ENCODE peak calls at places on chromosomes 4 and X, in ten cellular contexts. C is lower lobe of right lung; F is CD4-positive, CD25-positive, alpha-beta regulatory T cell; Z is AG08395; V is substantia nigra; E is heart right ventricle; I is cardiac septum; W is neural crest cell; X is T-helper 17 cell; S is breast epithelium. U is an unnamed sample.

GRCh38 chr4:7291372-7292135 is 99.2 kb downstream of the SORCS2 start:
- DNase-seq in V (peak; percentile 75), W (no peak), I (peak; percentile 85), E (peak; percentile 79), X (no peak), F (no peak), S (peak; percentile 75), Z (peak; percentile 57), C (no peak), U (no peak)

GRCh38 chr4:94595880-94596483 is 144.2 kb downstream of the PDLIM5 start:
- DNase-seq in F (no peak), X (no peak), C (no peak), E (no peak), V (no peak), Z (peak; percentile 56), I (no peak), S (no peak), W (no peak), U (no peak)

GRCh38 chr4:179095585-179096228 is 1653.5 kb upstream of the AGA start:
- DNase-seq in E (peak; percentile 5), I (no peak), S (no peak), X (no peak), F (no peak), Z (no peak), W (peak; percentile 53), V (no peak), C (no peak), U (no peak)

GRCh38 chrX:1164322-1165288 is 47.8 kb downstream of the CRLF2 start:
- DNase-seq in I (no peak), F (no peak), X (no peak), S (peak; percentile 48), V (no peak), E (no peak), C (no peak), W (peak; percentile 41), Z (no peak), U (no peak)

GRCh38 chr4:8917868-8918783 is 46.5 kb upstream of the HMX1 start:
- DNase-seq in V (peak; percentile 48), X (peak; percentile 53), E (peak; percentile 35), S (peak; percentile 75), Z (peak; percentile 70), W (peak; percentile 83), I (peak; percentile 78), C (peak; percentile 69), F (peak; percentile 15), U (no peak)

GRCh38 chr4:56466910-56467283 is 520 bp upstream of the SRP72 start:
- DNase-seq in I (no peak), S (no peak), E (no peak), F (no peak), C (no peak), X (no peak), Z (no peak), V (no peak), W (no peak), U (no peak)

GRCh38 chr4:8746523-8747466 is 124.8 kb downstream of the HMX1 start:
- DNase-seq in Z (no peak), I (peak; percentile 60), V (no peak), F (no peak), C (peak; percentile 4), S (peak; percentile 15), E (no peak), X (no peak), W (no peak), U (no peak)

GRCh38 chrX:105876658-105877057 is 54.3 kb downstream of the NRK start:
- DNase-seq in E (no peak), C (no peak), W (no peak), F (no peak), S (no peak), X (no peak), I (no peak), Z (peak; percentile 1), V (no peak), U (no peak)

GRCh38 chrX:15497865-15498264 is 2.7 kb upstream of the BMX start:
- DNase-seq in V (peak; percentile 1), E (peak; percentile 39), F (peak; percentile 6), S (no peak), W (peak; percentile 76), C (no peak), I (no peak), Z (peak; percentile 65), X (peak; percentile 9), U (no peak)

GRCh38 chrX:39764441-39764914 is 333.3 kb downstream of the BCOR start:
- DNase-seq in V (no peak), X (no peak), E (no peak), F (no peak), W (no peak), Z (no peak), I (no peak), S (no peak), C (no peak), U (no peak)

GRCh38 chr4:108010167-108010566 is 20.5 kb downstream of the HADH start:
- DNase-seq in I (no peak), X (no peak), C (no peak), S (no peak), E (no peak), F (no peak), Z (peak; percentile 63), V (no peak), W (no peak), U (no peak)

GRCh38 chr4:186628058-186628711 is 72.8 kb upstream of the MTNR1A start:
- DNase-seq in Z (no peak), W (no peak), C (no peak), I (no peak), S (no peak), E (no peak), F (no peak), X (no peak), V (no peak), U (no peak)

GRCh38 chrX:42694260-42694815 is 83.6 kb downstream of the PPP1R2C start:
- DNase-seq in Z (no peak), C (no peak), W (no peak), V (no peak), S (no peak), F (no peak), I (no peak), X (no peak), E (no peak), U (no peak)

GRCh38 chr4:112266823-112267222 is 18.9 kb downstream of the TIFA start:
- DNase-seq in W (no peak), C (no peak), V (no peak), X (no peak), I (no peak), S (no peak), E (no peak), Z (peak; percentile 34), F (no peak), U (no peak)

GRCh38 chr4:86788826-86789225 is 60.4 kb downstream of the SLC10A6 start:
- DNase-seq in V (no peak), C (no peak), Z (no peak), E (no peak), S (no peak), F (no peak), X (no peak), W (no peak), I (no peak), U (no peak)

GRCh38 chrX:53882331-53882730 is 161.9 kb downstream of the PHF8 start:
- DNase-seq in W (no peak), F (no peak), X (no peak), C (no peak), Z (no peak), I (no peak), V (no peak), E (no peak), S (no peak), U (no peak)

GRCh38 chr4:152185786-152186540 is 349.9 kb downstream of the FBXW7 start:
- DNase-seq in F (no peak), C (no peak), W (no peak), S (no peak), E (no peak), X (no peak), Z (no peak), V (no peak), I (no peak), U (no peak)

GRCh38 chr4:57080781-57081650 is 29.2 kb downstream of the IGFBP7 start:
- DNase-seq in Z (peak; percentile 86), X (no peak), V (no peak), I (no peak), W (no peak), E (no peak), F (no peak), S (no peak), C (no peak), U (peak; percentile 80)

U was measured in epithelial cell of prostate.